ENCODE peak calls at places on chromosomes 12 and 14, in six cellular contexts. H is activated CD8-positive, alpha-beta memory T cell treated with anti-CD3 and anti-CD28 coated beads for 48 hours; S is GM10248; N is RPMI7951; Z is stimulated activated CD8-positive, alpha-beta memory T cell treated with anti-CD3 and anti-CD28 coated beads, Interleukin-12 subunit alpha, Interleukin-12 subunit beta, amount 100 ng/mL, for 4 hours; C is AG08395. F is an unnamed sample.

GRCh38 chr12:107553211-107553765 is 132.3 kb upstream of the PWP1 start:
- DNase-seq in Z (no peak), H (no peak), S (no peak), C (no peak), N (no peak), F (no peak)

GRCh38 chr14:71701990-71702389 is 230.2 kb upstream of the RGS6 start:
- DNase-seq in N (no peak), S (no peak), Z (no peak), C (no peak), H (no peak), F (no peak)

GRCh38 chr14:24271834-24272263 is 452 bp upstream of the RABGGTA start:
- DNase-seq in S (no peak), N (no peak), C (no peak), H (no peak), Z (no peak), F (no peak)

GRCh38 chr14:23483216-23483854 is 13.8 kb downstream of the NGDN start:
- DNase-seq in H (no peak), Z (no peak), C (peak), N (peak), S (peak), F (no peak)

GRCh38 chr14:73787760-73788508 is 63.7 kb upstream of the PTGR2 start:
- DNase-seq in H (peak), N (no peak), C (no peak), S (peak), Z (no peak), F (no peak)

GRCh38 chr14:102870994-102871831 is 51.2 kb upstream of the AMN start:
- DNase-seq in S (no peak), C (no peak), N (no peak), H (no peak), Z (no peak), F (no peak)

GRCh38 chr12:107327783-107328182 is 234.4 kb upstream of the CRY1 start:
- DNase-seq in H (no peak), Z (no peak), S (no peak), N (no peak), C (no peak), F (no peak)

GRCh38 chr12:6265038-6265405 is 45.5 kb upstream of the PLEKHG6 start:
- DNase-seq in C (no peak), N (no peak), Z (no peak), H (no peak), S (no peak), F (no peak)

GRCh38 chr14:94366146-94366887 is 22.1 kb downstream of the SERPINA1 start:
- DNase-seq in C (no peak), S (no peak), Z (no peak), N (no peak), H (no peak), F (no peak)

GRCh38 chr14:104118006-104118844 is 20.2 kb upstream of the KIF26A start:
- DNase-seq in H (no peak), S (no peak), C (no peak), N (no peak), Z (no peak), F (no peak)

GRCh38 chr12:113051759-113052158 is 4.8 kb upstream of the DTX1 start:
- DNase-seq in C (no peak), H (no peak), N (no peak), Z (no peak), S (no peak), F (no peak)

GRCh38 chr12:50188280-50188781 is 21.2 kb upstream of the CERS5 start:
- DNase-seq in C (peak), Z (no peak), H (no peak), N (no peak), S (no peak), F (no peak)

GRCh38 chr12:88665051-88665450 is 84.8 kb upstream of the KITLG start:
- DNase-seq in C (peak), H (no peak), Z (no peak), S (no peak), N (peak), F (no peak)

GRCh38 chr12:105820407-105821140 is 318.2 kb downstream of the NUAK1 start:
- DNase-seq in S (no peak), H (no peak), C (peak), N (peak), Z (no peak), F (no peak)

GRCh38 chr12:121253638-121254335 is 42.7 kb downstream of the CAMKK2 start:
- DNase-seq in Z (no peak), H (no peak), N (no peak), C (no peak), S (no peak), F (no peak)

GRCh38 chr14:23141706-23142467 is 22.8 kb upstream of the CEBPE start:
- DNase-seq in C (peak), S (no peak), N (peak), H (no peak), Z (no peak), F (no peak)

GRCh38 chr14:86672071-86672470 is 1142.1 kb downstream of the FLRT2 start:
- DNase-seq in S (no peak), C (no peak), H (no peak), N (no peak), Z (no peak), F (no peak)

GRCh38 chr12:117521327-117521726 is 159.9 kb upstream of the NOS1 start:
- DNase-seq in S (no peak), Z (no peak), N (no peak), C (no peak), H (no peak), F (no peak)

GRCh38 chr12:19316420-19316819 is 122.9 kb upstream of the AEBP2 start:
- DNase-seq in Z (no peak), C (peak), N (no peak), S (no peak), H (no peak), F (no peak)

GRCh38 chr12:93748672-93749403 is 71.7 kb downstream of the CRADD start:
- DNase-seq in C (no peak), S (no peak), N (no peak), H (no peak), Z (no peak), F (no peak)

GRCh38 chr14:61150851-61151250 is 130.3 kb downstream of the TMEM30B start:
- DNase-seq in H (no peak), S (no peak), C (no peak), N (no peak), Z (no peak), F (no peak)

GRCh38 chr12:106840217-106840616 is 65.7 kb downstream of the RIC8B start:
- DNase-seq in N (peak), H (no peak), Z (no peak), S (no peak), C (peak), F (no peak)

GRCh38 chr12:88153959-88154358 is 11.9 kb downstream of the TMTC3 start:
- DNase-seq in Z (no peak), H (no peak), S (no peak), N (peak), C (peak), F (no peak)

GRCh38 chr14:99578541-99579044 is 25.4 kb downstream of the CCDC85C start:
- DNase-seq in H (no peak), N (no peak), S (no peak), C (no peak), Z (no peak), F (no peak)

GRCh38 chr12:52992699-52993557 is 13.3 kb upstream of the EIF4B start:
- DNase-seq in H (no peak), S (no peak), C (no peak), Z (no peak), N (peak), F (no peak)

GRCh38 chr12:12881495-12881894 is 9.9 kb upstream of the GPRC5A start:
- DNase-seq in S (no peak), Z (no peak), C (peak), N (peak), H (no peak), F (no peak)

GRCh38 chr14:51884086-51884927 is 23.9 kb downstream of the GNG2 start:
- DNase-seq in N (peak), S (peak), Z (no peak), C (peak), H (no peak), F (no peak)

GRCh38 chr14:100072783-100073346 is 7.6 kb downstream of the EVL start:
- DNase-seq in C (no peak), Z (no peak), N (no peak), S (peak), H (no peak), F (no peak)